ENCODE peak calls at places on chromosomes 12 and 14, in eight cellular contexts. K, F, D, W, C, I, M and P are unnamed samples.

GRCh38 chr12:85489194-85489593 is 209.2 kb downstream of the ALX1 start:
- DNase-seq in K (no peak), F (no peak), D (no peak), W (no peak), C (no peak), I (no peak), M (no peak), P (no peak)

GRCh38 chr14:74619672-74620131 is 7.7 kb upstream of the LTBP2 start:
- DNase-seq in K (no peak), F (no peak), D (peak; percentile 88), W (no peak), C (peak; percentile 90), I (peak; percentile 67), M (peak; percentile 98), P (peak; percentile 95)

GRCh38 chr12:45549503-45549902 is 180.0 kb upstream of the ARID2 start:
- DNase-seq in K (no peak), F (no peak), D (no peak), W (no peak), C (no peak), I (no peak), M (no peak), P (no peak)

GRCh38 chr12:690466-690865 is 27.2 kb upstream of the NINJ2 start:
- DNase-seq in K (no peak), F (no peak), D (no peak), W (no peak), C (no peak), I (no peak), M (no peak), P (no peak)

GRCh38 chr12:120013659-120014380 is 24.8 kb downstream of the BICDL1 start:
- DNase-seq in K (peak; percentile 33), F (no peak), D (no peak), W (peak; percentile 67), C (no peak), I (no peak), M (no peak), P (no peak)

GRCh38 chr14:59046746-59047145 is 141.7 kb upstream of the DAAM1 start:
- DNase-seq in K (no peak), F (no peak), D (no peak), W (no peak), C (no peak), I (no peak), M (no peak), P (peak; percentile 34)

GRCh38 chr14:101819251-101819990 is 57.9 kb downstream of the PPP2R5C start:
- DNase-seq in K (no peak), F (no peak), D (no peak), W (no peak), C (no peak), I (no peak), M (no peak), P (no peak)

GRCh38 chr14:50697659-50698290 is 29.7 kb upstream of the SAV1 start:
- DNase-seq in K (no peak), F (no peak), D (no peak), W (no peak), C (no peak), I (no peak), M (peak; percentile 31), P (no peak)

GRCh38 chr12:9660046-9660445 is 9.5 kb upstream of the CLEC2D start:
- DNase-seq in K (no peak), F (no peak), D (no peak), W (no peak), C (no peak), I (no peak), M (no peak), P (no peak)

GRCh38 chr12:113891737-113892520 is 74.2 kb downstream of the RBM19 start:
- DNase-seq in K (no peak), F (no peak), D (no peak), W (no peak), C (no peak), I (no peak), M (no peak), P (no peak)

GRCh38 chr14:60196291-60196690 is 31.1 kb upstream of the DHRS7 start:
- DNase-seq in K (no peak), F (no peak), D (no peak), W (no peak), C (no peak), I (no peak), M (no peak), P (no peak)

GRCh38 chr12:18706798-18707197 is 31.0 kb downstream of the PLCZ1 start:
- DNase-seq in K (no peak), F (no peak), D (no peak), W (no peak), C (no peak), I (no peak), M (no peak), P (no peak)

GRCh38 chr12:4562034-4562657 is at the start of gene DYRK4:
- DNase-seq in K (no peak), F (peak; percentile 86), D (peak; percentile 23), W (no peak), C (peak; percentile 92), I (peak; percentile 88), M (peak; percentile 60), P (peak; percentile 28)

GRCh38 chr12:16692099-16692498 is 86.1 kb upstream of the LMO3 start:
- DNase-seq in K (no peak), F (no peak), D (no peak), W (no peak), C (no peak), I (no peak), M (no peak), P (no peak)

DNA sequence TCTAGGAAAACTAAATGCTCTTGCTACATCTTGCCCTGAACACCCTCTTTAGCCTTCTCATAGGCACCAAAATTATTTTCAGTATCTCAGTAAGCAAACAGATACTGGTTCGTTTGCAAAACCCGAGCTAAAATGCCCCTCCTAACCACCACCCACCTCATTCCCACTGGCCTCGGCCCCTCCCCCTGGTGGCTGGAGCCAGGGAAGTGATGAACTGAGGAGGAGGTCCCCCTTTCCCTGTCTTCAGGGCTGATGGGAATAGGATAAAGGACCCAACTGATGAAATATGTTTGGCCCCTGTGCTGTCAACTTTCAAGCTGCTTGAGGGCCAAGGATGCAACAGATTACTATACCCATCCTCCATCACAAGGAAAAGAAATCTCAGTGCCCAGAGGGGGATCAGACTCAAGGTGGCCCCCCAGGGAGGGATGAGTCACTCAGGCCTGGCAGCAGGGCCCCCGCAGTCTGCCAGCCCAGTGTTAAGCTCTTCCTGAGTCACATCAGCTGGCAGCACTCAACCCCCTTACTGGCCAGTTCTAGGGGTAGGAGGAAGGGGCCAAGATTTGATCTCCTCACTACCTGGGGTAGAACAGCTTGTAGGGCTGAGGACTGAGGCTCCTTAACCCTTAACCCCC is 1.7 kb downstream of the ANKRD52 start:
- DNase-seq in K (no peak), F (no peak), D (no peak), W (no peak), C (no peak), I (no peak), M (peak; percentile 46), P (no peak)
- H3K4me3 ChIP-seq in K (peak overlapping the region; percentile 87), F (no peak overlapping the region), D (peak overlapping the region; percentile 89), W (no peak overlapping the region), C (no peak overlapping the region), I (no peak overlapping the region), M (peak overlapping the region; percentile 94), P (peak overlapping the region; percentile 91)

GRCh38 chr14:93033039-93033982 is 82.4 kb downstream of the ITPK1 start:
- DNase-seq in K (no peak), F (no peak), D (no peak), W (no peak), C (no peak), I (no peak), M (no peak), P (no peak)
- H3K36me3 ChIP-seq in K (no peaks in the 10 kb centered on the region), F (no peaks in the 10 kb centered on the region), D (no peaks in the 10 kb centered on the region), W (no peaks in the 10 kb centered on the region), C (no peaks in the 10 kb centered on the region), I (no peaks in the 10 kb centered on the region), M (no peaks in the 10 kb centered on the region), P (no peaks in the 10 kb centered on the region)

DNA sequence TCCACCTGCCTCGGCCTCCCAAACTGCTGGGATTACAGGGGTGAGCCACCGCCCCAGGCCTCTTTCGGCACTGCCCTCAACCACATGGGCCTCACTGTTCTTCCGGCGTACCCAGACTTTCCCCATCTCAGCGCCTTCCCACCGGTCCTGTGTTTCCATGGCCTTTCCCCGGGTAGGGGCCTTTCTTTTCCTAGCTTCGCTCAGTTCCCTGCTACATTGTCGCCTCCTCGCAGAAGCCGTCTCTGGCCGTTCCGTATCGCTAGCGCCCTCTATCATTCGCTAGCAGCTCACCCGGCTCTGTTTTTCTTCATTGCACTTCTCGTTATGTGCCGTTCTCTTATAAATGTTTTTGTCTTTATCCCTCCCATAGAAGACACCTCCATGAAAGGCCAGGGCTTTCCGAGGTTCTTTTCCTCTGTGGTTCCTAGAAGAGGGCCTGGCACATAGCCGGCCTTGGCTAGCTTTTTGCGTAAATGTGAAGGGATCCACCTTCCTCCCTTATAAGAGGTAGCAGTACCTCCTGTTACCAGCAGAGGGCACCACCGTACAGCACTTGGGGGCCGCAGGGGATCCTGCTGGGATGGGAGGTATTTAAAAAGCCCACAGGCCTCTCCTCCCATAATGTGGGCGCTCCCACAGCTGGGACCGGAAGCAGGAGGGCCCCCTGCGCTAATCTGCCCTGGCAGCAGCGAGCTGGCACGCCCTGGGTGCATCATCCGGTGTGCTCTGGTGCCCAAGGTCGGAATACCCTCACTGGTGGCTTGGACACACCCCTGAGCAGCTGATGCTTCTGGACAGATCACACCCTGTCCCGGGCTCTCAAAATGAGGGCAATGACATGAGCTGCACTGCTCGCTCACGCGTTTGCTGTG is 18.8 kb downstream of the TAMALIN start:
- DNase-seq in K (peak; percentile 74), F (peak; percentile 83), D (no peak), W (peak; percentile 45), C (peak; percentile 90), I (peak; percentile 81), M (peak; percentile 77), P (no peak)
- TF ChIP-seq CTCF in K (peak; percentile 99), F (peak; percentile 84), D (peak; percentile 99), W (peak; percentile 89), C (peak; percentile 99), I (peak; percentile 96), M (peak; percentile 86), P (peak; percentile 88)

GRCh38 chr12:129163461-129163860 is 310.2 kb downstream of the GLT1D1 start:
- DNase-seq in K (no peak), F (no peak), D (no peak), W (no peak), C (no peak), I (no peak), M (no peak), P (no peak)

GRCh38 chr12:129161511-129161910 is 308.2 kb downstream of the GLT1D1 start:
- DNase-seq in K (no peak), F (no peak), D (no peak), W (no peak), C (no peak), I (no peak), M (no peak), P (no peak)

GRCh38 chr12:129162805-129163204 is 309.5 kb downstream of the GLT1D1 start:
- DNase-seq in K (no peak), F (no peak), D (no peak), W (no peak), C (no peak), I (no peak), M (no peak), P (no peak)

GRCh38 chr12:129160282-129160681 is 307.0 kb downstream of the GLT1D1 start:
- DNase-seq in K (no peak), F (no peak), D (no peak), W (no peak), C (no peak), I (no peak), M (no peak), P (no peak)

DNA sequence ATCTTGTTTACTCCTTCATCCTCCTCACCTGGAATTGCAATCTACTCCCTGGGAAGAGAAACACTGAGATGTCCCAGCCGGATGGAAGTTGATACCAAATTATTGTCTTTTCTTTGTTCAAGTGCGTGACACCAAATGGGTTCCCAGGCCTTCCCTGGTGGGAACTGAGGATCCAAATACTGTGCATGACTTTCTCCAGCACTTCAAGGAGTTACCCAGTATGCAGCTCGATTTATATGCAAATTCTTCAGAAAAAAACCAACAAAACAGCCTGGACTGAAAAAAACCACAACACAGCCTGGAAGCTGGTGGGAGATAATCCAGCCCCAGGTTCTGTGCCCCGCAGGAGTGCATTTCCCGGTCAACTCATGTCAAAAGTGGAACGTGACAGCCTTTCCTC is 310.6 kb downstream of the GLT1D1 start:
- DNase-seq in K (no peak), F (no peak), D (no peak), W (no peak), C (no peak), I (no peak), M (no peak), P (no peak)
- H3K4me3 ChIP-seq in K (no peak overlapping the region), F (no peak overlapping the region), D (no peak overlapping the region), W (no peak overlapping the region), C (no peak overlapping the region), I (no peak overlapping the region), M (no peak overlapping the region), P (no peak overlapping the region)